ENCODE peak calls at places on chromosomes 11 and 22, in six cellular contexts. C, E, J, S, R and I are unnamed samples.
A peak's percentile ranks its signal among the peaks of the same experiment; 100 is the strongest.

GRCh38 chr11:77019976-77020591 is 14.1 kb upstream of the B3GNT6 start:
- DNase-seq in C (no peak), E (no peak), J (peak; percentile 27), S (peak; percentile 43), R (no peak), I (no peak)

GRCh38 chr22:25976346-25976745 is 192.9 kb upstream of the SEZ6L start:
- DNase-seq in C (no peak), E (no peak), J (no peak), S (no peak), R (no peak), I (no peak)

GRCh38 chr11:2671748-2672147 is 28.0 kb downstream of the KCNQ1OT1 start:
- DNase-seq in C (no peak), E (no peak), J (no peak), S (no peak), R (no peak), I (no peak)

GRCh38 chr11:66068923-66069714 is 953 bp upstream of the PACS1 start:
- DNase-seq in C (no peak), E (no peak), J (peak; percentile 61), S (no peak), R (no peak), I (no peak)

GRCh38 chr22:29245626-29246385 is 22.0 kb downstream of the RHBDD3 start:
- DNase-seq in C (no peak), E (peak; percentile 61), J (peak; percentile 81), S (peak; percentile 60), R (no peak), I (peak; percentile 76)

GRCh38 chr11:32305460-32305859 is 129.9 kb downstream of the WT1 start:
- DNase-seq in C (no peak), E (no peak), J (no peak), S (no peak), R (no peak), I (no peak)

GRCh38 chr22:47151490-47151889 is 389.0 kb downstream of the TBC1D22A start:
- DNase-seq in C (no peak), E (no peak), J (peak; percentile 62), S (no peak), R (no peak), I (peak; percentile 49)

GRCh38 chr11:118608268-118609214 is 1.1 kb downstream of the PHLDB1 start:
- DNase-seq in C (no peak), E (peak; percentile 87), J (peak; percentile 74), S (no peak), R (peak; percentile 20), I (peak; percentile 56)

GRCh38 chr11:68436985-68437926 is 23.3 kb upstream of the PPP6R3 start:
- DNase-seq in C (no peak), E (no peak), J (peak; percentile 73), S (no peak), R (no peak), I (no peak)

GRCh38 chr11:126193038-126193478 is 18.4 kb downstream of the RPUSD4 start:
- DNase-seq in C (no peak), E (no peak), J (no peak), S (no peak), R (no peak), I (no peak)

GRCh38 chr11:774873-775592 is 2.3 kb downstream of the GATD1 start:
- DNase-seq in C (no peak), E (no peak), J (no peak), S (no peak), R (no peak), I (no peak)

GRCh38 chr11:111162306-111162705 is 83.2 kb upstream of the POU2AF2 start:
- DNase-seq in C (no peak), E (no peak), J (peak; percentile 65), S (no peak), R (no peak), I (no peak)

GRCh38 chr11:110613526-110613925 is 98.7 kb downstream of the ARHGAP20 start:
- DNase-seq in C (no peak), E (no peak), J (peak; percentile 26), S (no peak), R (no peak), I (no peak)

GRCh38 chr11:62392944-62393628 is 25.7 kb upstream of the SCGB1A1 start:
- DNase-seq in C (no peak), E (no peak), J (no peak), S (peak; percentile 34), R (no peak), I (no peak)

GRCh38 chr11:69640260-69640994 is 529 bp upstream of the CCND1 start:
- DNase-seq in C (no peak), E (no peak), J (peak; percentile 54), S (peak; percentile 51), R (no peak), I (no peak)

GRCh38 chr11:34208266-34209135 is 103.1 kb downstream of the NAT10 start:
- DNase-seq in C (no peak), E (no peak), J (peak; percentile 23), S (peak; percentile 53), R (no peak), I (no peak)

GRCh38 chr11:65116370-65117205 is 913 bp downstream of the ZNHIT2 start:
- DNase-seq in C (no peak), E (peak; percentile 45), J (peak; percentile 65), S (peak; percentile 45), R (no peak), I (peak; percentile 91)

GRCh38 chr22:23458663-23459541 is 121.2 kb downstream of the IGLL1 start:
- DNase-seq in C (no peak), E (no peak), J (no peak), S (no peak), R (no peak), I (peak; percentile 79)

GRCh38 chr11:33579101-33579500 is 121.5 kb downstream of the C11orf91 start:
- DNase-seq in C (no peak), E (no peak), J (no peak), S (no peak), R (no peak), I (no peak)